ENCODE peak calls at places on chromosomes 6 and 20, in four cellular contexts. J is fibroblast of the aortic adventitia, F is choroid plexus epithelial cell, B is brain microvascular endothelial cell. Z is an unnamed sample.

GRCh38 chr20:46430921-46431712 is 24.7 kb upstream of the ELMO2 start:
- DNase-seq in J (no peak), F (no peak), B (no peak), Z (no peak)

GRCh38 chr20:31868853-31869672 is 1.3 kb downstream of the DUSP15 start:
- DNase-seq in J (no peak), F (no peak), B (no peak), Z (no peak)

GRCh38 chr20:58553841-58554240 is 38.6 kb upstream of the APCDD1L start:
- DNase-seq in J (peak; percentile 74), F (peak; percentile 62), B (no peak), Z (no peak)

GRCh38 chr6:19180348-19181073 is 656.7 kb upstream of the ID4 start:
- DNase-seq in J (peak; percentile 51), F (no peak), B (peak; percentile 35), Z (no peak)

GRCh38 chr20:19495905-19496703 is 262.0 kb upstream of the RIN2 start:
- DNase-seq in J (no peak), F (peak; percentile 2), B (no peak), Z (no peak)

GRCh38 chr6:53192590-53193232 is 44.1 kb upstream of the GCM1 start:
- DNase-seq in J (no peak), F (peak; percentile 53), B (no peak), Z (peak; percentile 11)

GRCh38 chr20:3248167-3248992 is 9.4 kb upstream of the SLC4A11 start:
- DNase-seq in J (peak; percentile 28), F (peak; percentile 26), B (no peak), Z (peak; percentile 28)

GRCh38 chr6:154602296-154602695 is 91.8 kb upstream of the CNKSR3 start:
- DNase-seq in J (no peak), F (no peak), B (no peak), Z (no peak)

GRCh38 chr20:44643596-44644383 is 7.7 kb downstream of the ADA start:
- DNase-seq in J (peak; percentile 54), F (peak; percentile 93), B (peak; percentile 95), Z (peak; percentile 95)

GRCh38 chr20:1664911-1665310 is 7.3 kb upstream of the SIRPG start:
- DNase-seq in J (no peak), F (no peak), B (no peak), Z (no peak)

GRCh38 chr6:149074832-149075258 is 242.7 kb upstream of the TAB2 start:
- DNase-seq in J (no peak), F (no peak), B (no peak), Z (no peak)

GRCh38 chr6:21024621-21025020 is 490.4 kb downstream of the CDKAL1 start:
- DNase-seq in J (peak; percentile 43), F (no peak), B (no peak), Z (no peak)

GRCh38 chr6:43217351-43217750 is 11.9 kb downstream of the DNPH1 start:
- DNase-seq in J (no peak), F (no peak), B (no peak), Z (no peak)

GRCh38 chr6:151475653-151476523 is 17.9 kb upstream of the CCDC170 start:
- DNase-seq in J (peak; percentile 79), F (peak; percentile 74), B (peak; percentile 36), Z (peak; percentile 23)

GRCh38 chr6:34466242-34467185 is 638 bp downstream of the PACSIN1 start:
- DNase-seq in J (no peak), F (no peak), B (no peak), Z (no peak)

GRCh38 chr6:92810913-92811312 is 608.4 kb downstream of the EPHA7 start:
- DNase-seq in J (peak; percentile 19), F (peak; percentile 65), B (peak; percentile 10), Z (peak; percentile 39)

GRCh38 chr6:44278774-44279697 is 8.8 kb downstream of the TMEM151B start:
- DNase-seq in J (no peak), F (no peak), B (no peak), Z (no peak)

GRCh38 chr20:10752206-10752605 is 78.4 kb upstream of the JAG1 start:
- DNase-seq in J (no peak), F (no peak), B (no peak), Z (no peak)

GRCh38 chr20:2755451-2756055 is 44.9 kb downstream of the CPXM1 start:
- DNase-seq in J (no peak), F (no peak), B (no peak), Z (no peak)

GRCh38 chr6:111885373-111886027 is 12.2 kb upstream of the FYN start:
- DNase-seq in J (no peak), F (no peak), B (no peak), Z (no peak)

GRCh38 chr6:55276745-55277627 is 50.3 kb upstream of the GFRAL start:
- DNase-seq in J (peak; percentile 72), F (peak; percentile 90), B (peak; percentile 27), Z (peak; percentile 56)

GRCh38 chr20:15759546-15760216 is 813.6 kb downstream of the KIF16B start:
- DNase-seq in J (no peak), F (no peak), B (no peak), Z (no peak)

GRCh38 chr6:90109141-90109540 is 187.5 kb downstream of the BACH2 start:
- DNase-seq in J (no peak), F (no peak), B (no peak), Z (no peak)

GRCh38 chr6:109790131-109790530 is 99.0 kb downstream of the FIG4 start:
- DNase-seq in J (peak; percentile 76), F (peak; percentile 62), B (no peak), Z (no peak)

GRCh38 chr20:33669873-33670640 is 3.3 kb downstream of the ACTL10 start:
- DNase-seq in J (no peak), F (no peak), B (no peak), Z (no peak)

GRCh38 chr6:141359953-141360352 is 772.8 kb upstream of the GJE1 start:
- DNase-seq in J (peak; percentile 76), F (peak; percentile 50), B (peak; percentile 57), Z (no peak)

GRCh38 chr6:12967686-12968085 is 251.1 kb downstream of the PHACTR1 start:
- DNase-seq in J (peak; percentile 65), F (no peak), B (no peak), Z (no peak)

GRCh38 chr6:56522871-56523270 is 119.8 kb downstream of the DST start:
- DNase-seq in J (no peak), F (no peak), B (no peak), Z (no peak)
- TF ChIP-seq CTCF in J (no peak), F (no peak), B (no peak), Z (no peak)

GRCh38 chr6:47242483-47243386 is 67.0 kb downstream of the TNFRSF21 start:
- DNase-seq in J (peak; percentile 90), F (peak; percentile 97), B (peak; percentile 90), Z (peak; percentile 93)

GRCh38 chr6:47245745-47246371 is 63.8 kb downstream of the TNFRSF21 start:
- DNase-seq in J (no peak), F (no peak), B (no peak), Z (no peak)

GRCh38 chr6:47238456-47238995 is 71.2 kb downstream of the TNFRSF21 start:
- DNase-seq in J (peak; percentile 61), F (no peak), B (no peak), Z (peak; percentile 23)

GRCh38 chr6:47240277-47240890 is 69.3 kb downstream of the TNFRSF21 start:
- DNase-seq in J (no peak), F (no peak), B (no peak), Z (no peak)

DNA sequence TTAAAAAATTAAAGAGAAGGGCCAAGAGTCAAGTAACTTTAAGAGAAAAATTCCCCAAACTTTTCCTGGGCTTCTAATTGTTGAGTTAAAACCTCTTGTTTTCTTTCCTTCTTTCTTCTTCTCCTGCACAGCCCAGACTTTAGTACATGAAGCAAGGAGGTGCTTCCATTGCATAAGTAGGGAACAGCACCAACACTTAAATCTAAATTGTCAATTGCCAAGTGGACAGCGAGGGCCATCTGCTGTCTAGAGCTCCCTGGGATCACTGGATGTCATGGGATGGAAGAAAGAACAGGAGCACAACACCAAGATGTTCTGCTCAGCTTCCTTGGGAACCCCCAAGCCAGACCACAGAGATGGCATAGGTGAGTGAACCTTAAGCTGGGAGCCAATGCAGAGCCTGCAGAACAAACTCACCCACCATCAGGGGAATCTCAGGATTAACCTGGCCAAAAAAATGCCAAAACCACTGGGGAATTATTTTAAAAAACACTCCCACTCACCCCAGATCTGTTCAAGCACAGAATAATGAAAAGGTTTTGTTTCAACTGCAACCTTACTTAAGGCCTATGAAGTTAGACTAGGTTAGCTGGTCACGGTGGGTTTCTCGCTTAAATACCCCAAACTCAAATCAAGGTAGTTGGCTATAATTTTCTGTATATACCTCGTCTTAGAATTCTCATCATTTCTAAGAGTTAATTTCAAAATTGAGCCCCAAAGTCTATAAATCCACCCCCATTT is 67.8 kb downstream of the TNFRSF21 start:
- DNase-seq in J (peak; percentile 32), F (peak; percentile 29), B (no peak), Z (no peak)
- TF ChIP-seq CTCF in J (no peak), F (peak; percentile 3), B (no peak), Z (no peak)

GRCh38 chr20:62876441-62876825 is 14.8 kb upstream of the TCFL5 start:
- DNase-seq in J (no peak), F (no peak), B (no peak), Z (peak; percentile 29)

GRCh38 chr20:62876826-62877728 is 15.5 kb upstream of the TCFL5 start:
- DNase-seq in J (peak; percentile 63), F (peak; percentile 71), B (peak; percentile 45), Z (no peak)

GRCh38 chr20:62873280-62873679 is 11.7 kb upstream of the TCFL5 start:
- DNase-seq in J (no peak), F (no peak), B (no peak), Z (no peak)

GRCh38 chr20:62874745-62875344 is 13.2 kb upstream of the TCFL5 start:
- DNase-seq in J (no peak), F (no peak), B (no peak), Z (no peak)

DNA sequence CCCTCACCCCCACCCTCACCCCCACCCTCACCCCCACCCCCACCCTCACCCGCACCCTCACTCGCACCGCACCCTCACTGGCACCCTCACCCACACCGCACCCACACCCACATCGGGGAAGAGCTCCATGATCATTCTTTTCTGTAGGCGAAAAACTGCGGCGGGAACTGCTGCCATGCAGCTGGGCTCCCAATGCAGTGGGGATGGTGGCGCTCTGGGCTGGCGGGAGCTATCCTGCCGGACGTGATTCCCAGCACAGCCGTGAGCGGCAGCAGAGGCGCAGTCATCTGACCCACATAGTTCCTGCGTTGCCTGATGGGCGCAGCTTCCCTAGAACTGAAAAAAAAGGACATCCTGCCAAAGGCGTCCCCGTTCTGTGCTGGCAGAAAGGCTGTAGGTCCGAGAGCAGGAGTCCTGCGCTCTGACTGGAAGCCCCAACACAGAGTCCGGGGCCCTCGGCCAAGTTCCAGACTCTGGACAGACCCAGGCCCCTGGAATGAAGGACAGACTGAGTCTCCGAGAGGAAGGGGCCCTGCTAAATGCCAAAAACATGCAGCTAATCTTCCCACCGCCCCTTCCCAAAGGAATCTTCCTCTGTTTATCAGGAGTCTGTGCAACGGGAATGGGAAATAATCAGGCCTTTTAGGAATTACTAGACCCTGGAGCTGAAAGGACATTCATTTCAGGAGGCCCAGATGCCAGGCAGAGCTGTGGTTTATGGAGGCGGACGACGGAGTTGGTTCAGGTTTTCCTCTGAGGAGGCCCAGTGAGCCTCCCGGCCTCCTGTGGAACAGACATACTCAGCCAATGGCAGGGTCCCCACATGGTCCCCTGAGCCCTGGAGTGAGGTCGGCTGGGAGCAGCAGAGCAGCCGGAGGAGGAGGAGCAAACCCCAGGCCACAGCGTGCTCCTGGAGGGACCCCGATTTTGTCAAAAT is 14.1 kb upstream of the TCFL5 start:
- DNase-seq in J (peak; percentile 87), F (peak; percentile 82), B (peak; percentile 81), Z (peak; percentile 42)
- TF ChIP-seq CTCF in J (peak; percentile 63), F (peak; percentile 56), B (peak; percentile 65), Z (peak; percentile 30)

DNA sequence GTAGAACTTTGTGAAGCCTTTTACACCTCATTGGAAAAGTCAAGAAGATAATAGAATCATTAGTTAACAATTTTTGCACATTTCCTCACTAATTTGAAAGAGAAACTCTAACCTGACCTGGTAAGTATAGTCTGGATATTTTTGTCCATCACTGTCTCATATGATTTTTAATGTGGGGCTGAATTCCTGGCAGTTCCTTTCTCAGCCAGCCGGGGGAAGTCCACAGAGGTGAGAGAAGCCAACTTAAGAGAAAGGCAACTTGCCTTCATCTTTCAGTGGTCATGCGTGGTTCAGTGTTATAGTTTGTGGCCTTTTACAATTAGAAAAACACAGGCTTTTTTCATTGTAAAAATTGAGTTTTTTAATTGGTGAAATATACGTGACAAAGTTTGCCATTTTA is 80.6 kb downstream of the CDYL start:
- DNase-seq in J (no peak), F (no peak), B (no peak), Z (no peak)
- TF ChIP-seq CTCF in J (peak; percentile 2), F (peak; percentile 33), B (peak; percentile 48), Z (no peak)